ENCODE peak calls at places on chromosome 12, in nine cellular contexts. One of them, this sample, is unnamed.

GRCh38 chr12:122499991-122500684 is 594 bp downstream of the ZCCHC8 start:
- DNase-seq in HT1080: peak
- DNase-seq in NAMALWA: peak
- DNase-seq in NCI-H2081: peak
- DNase-seq in HS-5: peak
- DNase-seq in transverse colon: peak
- DNase-seq in stimulated activated CD4-positive, alpha-beta T cell treated with anti-CD3 and anti-CD28 coated beads, TNF-alpha, amount 100 ng/mL, for 1 hour: peak
- DNase-seq in lower leg skin: peak
- DNase-seq in T-helper 9 cell: peak
- DNase-seq in this sample: peak

GRCh38 chr12:80038062-80038560 is 61.2 kb upstream of the OTOGL start:
- DNase-seq in T-helper 9 cell: no peak
- DNase-seq in lower leg skin: no peak
- DNase-seq in HS-5: no peak
- DNase-seq in NCI-H2081: no peak
- DNase-seq in HT1080: no peak
- DNase-seq in NAMALWA: no peak
- DNase-seq in transverse colon: no peak
- DNase-seq in stimulated activated CD4-positive, alpha-beta T cell treated with anti-CD3 and anti-CD28 coated beads, TNF-alpha, amount 100 ng/mL, for 1 hour: no peak
- DNase-seq in this sample: no peak

GRCh38 chr12:69660164-69660863 is 38.8 kb downstream of the BEST3 start:
- DNase-seq in stimulated activated CD4-positive, alpha-beta T cell treated with anti-CD3 and anti-CD28 coated beads, TNF-alpha, amount 100 ng/mL, for 1 hour: no peak
- DNase-seq in T-helper 9 cell: no peak
- DNase-seq in NCI-H2081: no peak
- DNase-seq in lower leg skin: no peak
- DNase-seq in HT1080: no peak
- DNase-seq in NAMALWA: no peak
- DNase-seq in HS-5: no peak
- DNase-seq in transverse colon: no peak
- DNase-seq in this sample: no peak

GRCh38 chr12:16359512-16360491 is 12.4 kb downstream of the MGST1 start:
- DNase-seq in NAMALWA: peak
- DNase-seq in transverse colon: peak
- DNase-seq in NCI-H2081: peak
- DNase-seq in lower leg skin: no peak
- DNase-seq in HS-5: no peak
- DNase-seq in T-helper 9 cell: no peak
- DNase-seq in stimulated activated CD4-positive, alpha-beta T cell treated with anti-CD3 and anti-CD28 coated beads, TNF-alpha, amount 100 ng/mL, for 1 hour: no peak
- DNase-seq in HT1080: peak
- DNase-seq in this sample: peak

GRCh38 chr12:42779186-42779859 is 189.8 kb upstream of the PRICKLE1 start:
- DNase-seq in lower leg skin: peak
- DNase-seq in HS-5: no peak
- DNase-seq in stimulated activated CD4-positive, alpha-beta T cell treated with anti-CD3 and anti-CD28 coated beads, TNF-alpha, amount 100 ng/mL, for 1 hour: no peak
- DNase-seq in NAMALWA: no peak
- DNase-seq in T-helper 9 cell: no peak
- DNase-seq in HT1080: peak
- DNase-seq in transverse colon: no peak
- DNase-seq in NCI-H2081: no peak
- DNase-seq in this sample: no peak

GRCh38 chr12:115163710-115164109 is 479.7 kb upstream of the TBX3 start:
- DNase-seq in NAMALWA: no peak
- DNase-seq in HT1080: no peak
- DNase-seq in T-helper 9 cell: no peak
- DNase-seq in lower leg skin: no peak
- DNase-seq in HS-5: no peak
- DNase-seq in NCI-H2081: no peak
- DNase-seq in stimulated activated CD4-positive, alpha-beta T cell treated with anti-CD3 and anti-CD28 coated beads, TNF-alpha, amount 100 ng/mL, for 1 hour: no peak
- DNase-seq in transverse colon: no peak
- DNase-seq in this sample: no peak

GRCh38 chr12:25725874-25726273 is 172.8 kb upstream of the LMNTD1 start:
- DNase-seq in T-helper 9 cell: no peak
- DNase-seq in HS-5: no peak
- DNase-seq in NCI-H2081: no peak
- DNase-seq in transverse colon: no peak
- DNase-seq in stimulated activated CD4-positive, alpha-beta T cell treated with anti-CD3 and anti-CD28 coated beads, TNF-alpha, amount 100 ng/mL, for 1 hour: no peak
- DNase-seq in lower leg skin: peak
- DNase-seq in HT1080: no peak
- DNase-seq in NAMALWA: no peak
- DNase-seq in this sample: no peak

GRCh38 chr12:121779422-121779895 is 14.0 kb downstream of the RHOF start:
- DNase-seq in lower leg skin: no peak
- DNase-seq in HT1080: no peak
- DNase-seq in stimulated activated CD4-positive, alpha-beta T cell treated with anti-CD3 and anti-CD28 coated beads, TNF-alpha, amount 100 ng/mL, for 1 hour: no peak
- DNase-seq in NAMALWA: no peak
- DNase-seq in NCI-H2081: no peak
- DNase-seq in transverse colon: no peak
- DNase-seq in T-helper 9 cell: no peak
- DNase-seq in HS-5: no peak
- DNase-seq in this sample: no peak

GRCh38 chr12:117367006-117367638 is 5.7 kb upstream of the NOS1 start:
- DNase-seq in NCI-H2081: peak
- DNase-seq in stimulated activated CD4-positive, alpha-beta T cell treated with anti-CD3 and anti-CD28 coated beads, TNF-alpha, amount 100 ng/mL, for 1 hour: no peak
- DNase-seq in T-helper 9 cell: peak
- DNase-seq in HT1080: peak
- DNase-seq in HS-5: peak
- DNase-seq in NAMALWA: peak
- DNase-seq in lower leg skin: peak
- DNase-seq in transverse colon: peak
- DNase-seq in this sample: peak

GRCh38 chr12:88623777-88624548 is 43.7 kb upstream of the KITLG start:
- DNase-seq in HS-5: no peak
- DNase-seq in stimulated activated CD4-positive, alpha-beta T cell treated with anti-CD3 and anti-CD28 coated beads, TNF-alpha, amount 100 ng/mL, for 1 hour: no peak
- DNase-seq in lower leg skin: no peak
- DNase-seq in HT1080: no peak
- DNase-seq in T-helper 9 cell: no peak
- DNase-seq in NCI-H2081: no peak
- DNase-seq in NAMALWA: no peak
- DNase-seq in transverse colon: no peak
- DNase-seq in this sample: no peak

GRCh38 chr12:49974677-49975369 is 2.1 kb downstream of the AQP6 start:
- DNase-seq in HS-5: no peak
- DNase-seq in NCI-H2081: no peak
- DNase-seq in NAMALWA: no peak
- DNase-seq in lower leg skin: no peak
- DNase-seq in T-helper 9 cell: no peak
- DNase-seq in HT1080: no peak
- DNase-seq in transverse colon: no peak
- DNase-seq in stimulated activated CD4-positive, alpha-beta T cell treated with anti-CD3 and anti-CD28 coated beads, TNF-alpha, amount 100 ng/mL, for 1 hour: no peak
- DNase-seq in this sample: no peak

GRCh38 chr12:1071182-1071581 is 80.2 kb downstream of the ERC1 start:
- DNase-seq in T-helper 9 cell: no peak
- DNase-seq in transverse colon: no peak
- DNase-seq in NAMALWA: no peak
- DNase-seq in stimulated activated CD4-positive, alpha-beta T cell treated with anti-CD3 and anti-CD28 coated beads, TNF-alpha, amount 100 ng/mL, for 1 hour: no peak
- DNase-seq in HS-5: no peak
- DNase-seq in lower leg skin: no peak
- DNase-seq in NCI-H2081: no peak
- DNase-seq in HT1080: no peak
- DNase-seq in this sample: no peak

GRCh38 chr12:30698346-30698745 is 2.7 kb upstream of the IPO8 start:
- DNase-seq in T-helper 9 cell: no peak
- DNase-seq in HS-5: no peak
- DNase-seq in lower leg skin: no peak
- DNase-seq in stimulated activated CD4-positive, alpha-beta T cell treated with anti-CD3 and anti-CD28 coated beads, TNF-alpha, amount 100 ng/mL, for 1 hour: no peak
- DNase-seq in NAMALWA: no peak
- DNase-seq in NCI-H2081: no peak
- DNase-seq in HT1080: no peak
- DNase-seq in transverse colon: no peak
- DNase-seq in this sample: no peak

GRCh38 chr12:125092872-125093680 is 27.8 kb downstream of the AACS start:
- DNase-seq in NCI-H2081: no peak
- DNase-seq in T-helper 9 cell: no peak
- DNase-seq in HS-5: peak
- DNase-seq in HT1080: peak
- DNase-seq in transverse colon: peak
- DNase-seq in stimulated activated CD4-positive, alpha-beta T cell treated with anti-CD3 and anti-CD28 coated beads, TNF-alpha, amount 100 ng/mL, for 1 hour: no peak
- DNase-seq in NAMALWA: no peak
- DNase-seq in lower leg skin: no peak
- DNase-seq in this sample: no peak

GRCh38 chr12:93740721-93741120 is 63.5 kb downstream of the CRADD start:
- DNase-seq in stimulated activated CD4-positive, alpha-beta T cell treated with anti-CD3 and anti-CD28 coated beads, TNF-alpha, amount 100 ng/mL, for 1 hour: no peak
- DNase-seq in transverse colon: no peak
- DNase-seq in HT1080: peak
- DNase-seq in lower leg skin: no peak
- DNase-seq in T-helper 9 cell: no peak
- DNase-seq in HS-5: no peak
- DNase-seq in NAMALWA: no peak
- DNase-seq in NCI-H2081: no peak
- DNase-seq in this sample: no peak

GRCh38 chr12:50778663-50779590 is 15.0 kb downstream of the ATF1 start:
- DNase-seq in stimulated activated CD4-positive, alpha-beta T cell treated with anti-CD3 and anti-CD28 coated beads, TNF-alpha, amount 100 ng/mL, for 1 hour: no peak
- DNase-seq in HS-5: no peak
- DNase-seq in HT1080: no peak
- DNase-seq in transverse colon: no peak
- DNase-seq in NCI-H2081: no peak
- DNase-seq in lower leg skin: no peak
- DNase-seq in T-helper 9 cell: no peak
- DNase-seq in NAMALWA: no peak
- DNase-seq in this sample: no peak

GRCh38 chr12:124389537-124390441 is 94.9 kb downstream of the RFLNA start:
- DNase-seq in transverse colon: peak
- DNase-seq in HT1080: no peak
- DNase-seq in NCI-H2081: no peak
- DNase-seq in lower leg skin: no peak
- DNase-seq in T-helper 9 cell: no peak
- DNase-seq in HS-5: no peak
- DNase-seq in NAMALWA: no peak
- DNase-seq in stimulated activated CD4-positive, alpha-beta T cell treated with anti-CD3 and anti-CD28 coated beads, TNF-alpha, amount 100 ng/mL, for 1 hour: no peak
- DNase-seq in this sample: no peak

GRCh38 chr12:111519937-111520336 is 79.2 kb downstream of the ATXN2 start:
- DNase-seq in lower leg skin: no peak
- DNase-seq in transverse colon: no peak
- DNase-seq in stimulated activated CD4-positive, alpha-beta T cell treated with anti-CD3 and anti-CD28 coated beads, TNF-alpha, amount 100 ng/mL, for 1 hour: no peak
- DNase-seq in T-helper 9 cell: no peak
- DNase-seq in NCI-H2081: no peak
- DNase-seq in HT1080: no peak
- DNase-seq in HS-5: no peak
- DNase-seq in NAMALWA: no peak
- DNase-seq in this sample: no peak

GRCh38 chr12:96587691-96588090 is 98.3 kb downstream of the CFAP54 start:
- DNase-seq in T-helper 9 cell: no peak
- DNase-seq in HS-5: no peak
- DNase-seq in transverse colon: no peak
- DNase-seq in NAMALWA: no peak
- DNase-seq in NCI-H2081: no peak
- DNase-seq in lower leg skin: no peak
- DNase-seq in HT1080: no peak
- DNase-seq in stimulated activated CD4-positive, alpha-beta T cell treated with anti-CD3 and anti-CD28 coated beads, TNF-alpha, amount 100 ng/mL, for 1 hour: no peak
- DNase-seq in this sample: no peak

GRCh38 chr12:115223322-115223721 is 539.3 kb upstream of the TBX3 start:
- DNase-seq in NCI-H2081: no peak
- DNase-seq in HS-5: peak
- DNase-seq in HT1080: peak
- DNase-seq in transverse colon: no peak
- DNase-seq in stimulated activated CD4-positive, alpha-beta T cell treated with anti-CD3 and anti-CD28 coated beads, TNF-alpha, amount 100 ng/mL, for 1 hour: no peak
- DNase-seq in T-helper 9 cell: no peak
- DNase-seq in lower leg skin: no peak
- DNase-seq in NAMALWA: no peak
- DNase-seq in this sample: no peak

GRCh38 chr12:83123039-83123438 is 436.3 kb downstream of the TMTC2 start:
- DNase-seq in NAMALWA: no peak
- DNase-seq in transverse colon: no peak
- DNase-seq in NCI-H2081: no peak
- DNase-seq in lower leg skin: no peak
- DNase-seq in T-helper 9 cell: no peak
- DNase-seq in stimulated activated CD4-positive, alpha-beta T cell treated with anti-CD3 and anti-CD28 coated beads, TNF-alpha, amount 100 ng/mL, for 1 hour: no peak
- DNase-seq in HS-5: no peak
- DNase-seq in HT1080: no peak
- DNase-seq in this sample: no peak

GRCh38 chr12:46786774-46787173 is 39.0 kb downstream of the SLC38A4 start:
- DNase-seq in stimulated activated CD4-positive, alpha-beta T cell treated with anti-CD3 and anti-CD28 coated beads, TNF-alpha, amount 100 ng/mL, for 1 hour: no peak
- DNase-seq in T-helper 9 cell: no peak
- DNase-seq in HT1080: no peak
- DNase-seq in lower leg skin: no peak
- DNase-seq in HS-5: peak
- DNase-seq in NAMALWA: no peak
- DNase-seq in transverse colon: no peak
- DNase-seq in NCI-H2081: no peak
- DNase-seq in this sample: no peak

GRCh38 chr12:18296201-18296908 is 35.0 kb downstream of the PIK3C2G start:
- DNase-seq in transverse colon: no peak
- DNase-seq in T-helper 9 cell: no peak
- DNase-seq in lower leg skin: no peak
- DNase-seq in HS-5: no peak
- DNase-seq in stimulated activated CD4-positive, alpha-beta T cell treated with anti-CD3 and anti-CD28 coated beads, TNF-alpha, amount 100 ng/mL, for 1 hour: no peak
- DNase-seq in NCI-H2081: peak
- DNase-seq in HT1080: peak
- DNase-seq in NAMALWA: peak
- DNase-seq in this sample: no peak

GRCh38 chr12:91414147-91414546 is 231.5 kb upstream of the DCN start:
- DNase-seq in transverse colon: no peak
- DNase-seq in HS-5: no peak
- DNase-seq in lower leg skin: no peak
- DNase-seq in NCI-H2081: no peak
- DNase-seq in T-helper 9 cell: no peak
- DNase-seq in NAMALWA: no peak
- DNase-seq in stimulated activated CD4-positive, alpha-beta T cell treated with anti-CD3 and anti-CD28 coated beads, TNF-alpha, amount 100 ng/mL, for 1 hour: no peak
- DNase-seq in HT1080: no peak
- DNase-seq in this sample: no peak

GRCh38 chr12:115661103-115661502 is 616.4 kb downstream of the MED13L start:
- DNase-seq in transverse colon: no peak
- DNase-seq in lower leg skin: no peak
- DNase-seq in T-helper 9 cell: no peak
- DNase-seq in NAMALWA: no peak
- DNase-seq in NCI-H2081: no peak
- DNase-seq in HS-5: no peak
- DNase-seq in HT1080: no peak
- DNase-seq in stimulated activated CD4-positive, alpha-beta T cell treated with anti-CD3 and anti-CD28 coated beads, TNF-alpha, amount 100 ng/mL, for 1 hour: no peak
- DNase-seq in this sample: no peak

GRCh38 chr12:14589169-14590004 is 21.7 kb upstream of the PLBD1 start:
- DNase-seq in transverse colon: no peak
- DNase-seq in HS-5: no peak
- DNase-seq in lower leg skin: no peak
- DNase-seq in T-helper 9 cell: no peak
- DNase-seq in stimulated activated CD4-positive, alpha-beta T cell treated with anti-CD3 and anti-CD28 coated beads, TNF-alpha, amount 100 ng/mL, for 1 hour: no peak
- DNase-seq in NCI-H2081: no peak
- DNase-seq in HT1080: no peak
- DNase-seq in NAMALWA: no peak
- DNase-seq in this sample: no peak

GRCh38 chr12:93946542-93947150 is 201.7 kb upstream of the PLXNC1 start:
- DNase-seq in lower leg skin: no peak
- DNase-seq in stimulated activated CD4-positive, alpha-beta T cell treated with anti-CD3 and anti-CD28 coated beads, TNF-alpha, amount 100 ng/mL, for 1 hour: no peak
- DNase-seq in T-helper 9 cell: no peak
- DNase-seq in transverse colon: no peak
- DNase-seq in NAMALWA: no peak
- DNase-seq in NCI-H2081: no peak
- DNase-seq in HT1080: peak
- DNase-seq in HS-5: no peak
- DNase-seq in this sample: no peak

GRCh38 chr12:14514154-14514842 is 53.4 kb downstream of the PLBD1 start:
- DNase-seq in stimulated activated CD4-positive, alpha-beta T cell treated with anti-CD3 and anti-CD28 coated beads, TNF-alpha, amount 100 ng/mL, for 1 hour: no peak
- DNase-seq in transverse colon: peak
- DNase-seq in T-helper 9 cell: no peak
- DNase-seq in HS-5: no peak
- DNase-seq in lower leg skin: peak
- DNase-seq in NAMALWA: peak
- DNase-seq in NCI-H2081: peak
- DNase-seq in HT1080: peak
- DNase-seq in this sample: no peak

GRCh38 chr12:58395470-58395869 is 454.1 kb downstream of the ATP23 start:
- DNase-seq in T-helper 9 cell: no peak
- DNase-seq in stimulated activated CD4-positive, alpha-beta T cell treated with anti-CD3 and anti-CD28 coated beads, TNF-alpha, amount 100 ng/mL, for 1 hour: no peak
- DNase-seq in HS-5: no peak
- DNase-seq in NCI-H2081: no peak
- DNase-seq in NAMALWA: no peak
- DNase-seq in lower leg skin: no peak
- DNase-seq in transverse colon: no peak
- DNase-seq in HT1080: peak
- DNase-seq in this sample: no peak

This sample was measured in endothelial cell.